ENCODE peak calls at places on chromosome 13, in seven cellular contexts. Q, D, M, H, Y, J and C are unnamed samples.

GRCh38 chr13:24180743-24181384 is 20.3 kb downstream of the SPATA13 start:
- DNase-seq in Q (no peak), D (no peak), M (no peak), H (no peak), Y (no peak), J (no peak), C (no peak)

GRCh38 chr13:65530688-65531087 is 1699.4 kb downstream of the PCDH9 start:
- DNase-seq in Q (no peak), D (no peak), M (no peak), H (no peak), Y (no peak), J (no peak), C (no peak)

GRCh38 chr13:44298314-44298713 is 75.3 kb upstream of the SERP2 start:
- DNase-seq in Q (no peak), D (no peak), M (no peak), H (no peak), Y (no peak), J (no peak), C (no peak)

GRCh38 chr13:44437356-44438233 is 64.0 kb downstream of the SERP2 start:
- DNase-seq in Q (no peak), D (no peak), M (no peak), H (peak; percentile 47), Y (no peak), J (no peak), C (no peak)

GRCh38 chr13:73794755-73795154 is 339.4 kb downstream of the KLF12 start:
- DNase-seq in Q (no peak), D (no peak), M (no peak), H (no peak), Y (no peak), J (no peak), C (no peak)

GRCh38 chr13:34647379-34647778 is 294.7 kb upstream of the NBEA start:
- DNase-seq in Q (no peak), D (no peak), M (no peak), H (no peak), Y (no peak), J (no peak), C (no peak)

GRCh38 chr13:98442391-98443230 is 134.3 kb downstream of the STK24 start:
- DNase-seq in Q (no peak), D (no peak), M (no peak), H (no peak), Y (no peak), J (no peak), C (no peak)

GRCh38 chr13:88464851-88465250 is 793.7 kb downstream of the SLITRK5 start:
- DNase-seq in Q (no peak), D (no peak), M (no peak), H (no peak), Y (no peak), J (no peak), C (no peak)

GRCh38 chr13:42038661-42039456 is 9.6 kb upstream of the DGKH start:
- DNase-seq in Q (no peak), D (no peak), M (no peak), H (peak; percentile 17), Y (no peak), J (no peak), C (no peak)

GRCh38 chr13:101654916-101655315 is 202.4 kb downstream of the ITGBL1 start:
- DNase-seq in Q (no peak), D (no peak), M (no peak), H (no peak), Y (no peak), J (no peak), C (no peak)

GRCh38 chr13:40662866-40663265 is 3.6 kb downstream of the FOXO1 start:
- DNase-seq in Q (no peak), D (no peak), M (no peak), H (peak; percentile 19), Y (no peak), J (no peak), C (no peak)
- H3K4me3 ChIP-seq in Q (peak overlapping the region; percentile 94), D (no peak overlapping the region), M (no peak overlapping the region), H (no peak overlapping the region), Y (no peak overlapping the region), J (peak overlapping the region; percentile 95), C (no peak overlapping the region)

GRCh38 chr13:60164490-60164889 is 762 bp upstream of the DIAPH3 start:
- DNase-seq in Q (no peak), D (no peak), M (peak; percentile 16), H (peak; percentile 19), Y (no peak), J (no peak), C (no peak)

GRCh38 chr13:60163525-60164471 is at the start of gene DIAPH3:
- DNase-seq in Q (peak; percentile 97), D (peak; percentile 93), M (peak; percentile 92), H (peak; percentile 99), Y (peak; percentile 97), J (peak; percentile 97), C (peak; percentile 81)

GRCh38 chr13:60158321-60158801 is 5.4 kb downstream of the DIAPH3 start:
- DNase-seq in Q (no peak), D (no peak), M (peak; percentile 22), H (peak; percentile 81), Y (no peak), J (no peak), C (peak; percentile 93)

GRCh38 chr13:60165391-60166099 is 1.8 kb upstream of the DIAPH3 start:
- DNase-seq in Q (no peak), D (no peak), M (no peak), H (no peak), Y (no peak), J (no peak), C (no peak)

GRCh38 chr13:60162096-60162495 is 1.6 kb downstream of the DIAPH3 start:
- DNase-seq in Q (no peak), D (no peak), M (no peak), H (no peak), Y (no peak), J (no peak), C (no peak)
- H3K4me3 ChIP-seq in Q (no peak overlapping the region), D (peak overlapping the region; percentile 9), M (no peak overlapping the region), H (peak overlapping the region; percentile 98), Y (no peak overlapping the region), J (no peak overlapping the region), C (peak overlapping the region; percentile 90)

DNA sequence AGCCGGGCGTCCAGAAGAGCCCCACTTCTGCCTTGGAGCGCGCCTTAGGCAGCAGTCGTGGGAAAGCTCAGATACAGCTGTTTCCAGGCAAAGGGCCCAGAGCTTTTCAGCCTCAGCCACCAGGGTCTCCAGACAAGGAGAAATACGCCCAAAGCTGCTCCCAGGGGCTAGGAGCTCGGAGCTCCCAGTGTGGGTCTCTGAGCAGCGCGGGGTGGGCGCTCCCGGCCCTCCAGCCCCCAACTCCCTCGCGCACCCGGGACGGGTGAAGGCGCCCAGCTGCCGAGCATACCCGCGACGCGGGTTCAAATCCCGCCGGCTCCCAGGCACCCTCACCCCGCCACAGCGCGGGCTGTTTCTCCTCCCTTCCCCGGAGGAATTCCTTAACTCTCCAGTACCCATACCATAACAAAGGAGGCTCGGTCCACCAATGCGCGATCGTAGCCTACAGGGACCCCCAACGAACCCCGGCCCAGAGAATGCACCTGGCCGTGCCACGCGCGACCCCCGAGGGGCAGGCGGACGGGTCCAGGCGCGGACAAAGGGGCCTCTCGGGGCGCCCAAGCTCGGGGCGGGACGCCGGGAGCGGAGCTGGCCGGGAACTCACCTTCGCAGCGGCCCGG is 507 bp downstream of the COL4A1 start:
- DNase-seq in Q (no peak), D (no peak), M (peak; percentile 83), H (peak; percentile 69), Y (no peak), J (no peak), C (no peak)
- H3K4me3 ChIP-seq in Q (peak overlapping the region; percentile 93), D (peak overlapping the region; percentile 64), M (peak overlapping the region; percentile 86), H (peak overlapping the region; percentile 94), Y (peak overlapping the region; percentile 77), J (peak overlapping the region; percentile 83), C (peak overlapping the region; percentile 87)

GRCh38 chr13:99982021-99982740 is 597 bp downstream of the ZIC2 start:
- DNase-seq in Q (no peak), D (no peak), M (peak; percentile 62), H (peak; percentile 77), Y (no peak), J (no peak), C (no peak)
- H3K4me3 ChIP-seq in Q (peak overlapping the region; percentile 10), D (peak overlapping the region; percentile 94), M (peak overlapping the region; percentile 72), H (peak overlapping the region; percentile 76), Y (peak overlapping the region; percentile 43), J (peak overlapping the region; percentile 68), C (no peak overlapping the region)

GRCh38 chr13:92461831-92462230 is 764.8 kb upstream of the GPC6 start:
- DNase-seq in Q (no peak), D (no peak), M (no peak), H (no peak), Y (no peak), J (no peak), C (no peak)
- H3K4me3 ChIP-seq in Q (no peak overlapping the region), D (no peak overlapping the region), M (no peak overlapping the region), H (no peak overlapping the region), Y (no peak overlapping the region), J (no peak overlapping the region), C (no peak overlapping the region)

GRCh38 chr13:110812111-110812868 is 98.8 kb downstream of the ING1 start:
- DNase-seq in Q (no peak), D (no peak), M (peak; percentile 90), H (no peak), Y (no peak), J (no peak), C (no peak)
- H3K4me3 ChIP-seq in Q (peak overlapping the region; percentile 41), D (peak overlapping the region; percentile 30), M (peak overlapping the region; percentile 39), H (no peak overlapping the region), Y (peak overlapping the region; percentile 18), J (peak overlapping the region; percentile 55), C (peak overlapping the region; percentile 35)

GRCh38 chr13:30802501-30802900 is 67.2 kb downstream of the ALOX5AP start:
- DNase-seq in Q (no peak), D (no peak), M (no peak), H (no peak), Y (no peak), J (no peak), C (no peak)
- H3K4me3 ChIP-seq in Q (no peak overlapping the region), D (no peak overlapping the region), M (no peak overlapping the region), H (no peak overlapping the region), Y (peak overlapping the region; percentile 39), J (peak overlapping the region; percentile 55), C (no peak overlapping the region)

GRCh38 chr13:112067121-112067741 is at the start of gene SOX1:
- DNase-seq in Q (no peak), D (no peak), M (peak; percentile 80), H (peak; percentile 87), Y (no peak), J (no peak), C (no peak)
- H3K4me3 ChIP-seq in Q (peak within 1 kb of the TSS; percentile 41), D (peak within 1 kb of the TSS; percentile 33), M (peak within 1 kb of the TSS; percentile 32), H (peak within 1 kb of the TSS; percentile 56), Y (peak within 1 kb of the TSS; percentile 32), J (peak within 1 kb of the TSS; percentile 61), C (no peak within 1 kb of the TSS)

GRCh38 chr13:113121183-113121927 is 1.2 kb upstream of the F10 start:
- DNase-seq in Q (no peak), D (no peak), M (peak; percentile 42), H (no peak), Y (no peak), J (no peak), C (no peak)

GRCh38 chr13:113123226-113124150 is 889 bp downstream of the F10 start:
- DNase-seq in Q (no peak), D (no peak), M (peak; percentile 84), H (no peak), Y (no peak), J (no peak), C (no peak)

GRCh38 chr13:113121928-113122420 is 625 bp upstream of the F10 start:
- DNase-seq in Q (no peak), D (no peak), M (peak; percentile 61), H (no peak), Y (no peak), J (no peak), C (no peak)

GRCh38 chr13:113124211-113125025 is 1.8 kb downstream of the F10 start:
- DNase-seq in Q (no peak), D (no peak), M (peak; percentile 37), H (no peak), Y (no peak), J (no peak), C (no peak)

GRCh38 chr13:113122571-113123225 is at the start of gene F10:
- DNase-seq in Q (peak; percentile 62), D (no peak), M (peak; percentile 94), H (peak; percentile 72), Y (peak; percentile 73), J (peak; percentile 70), C (peak; percentile 17)
- H3K4me3 ChIP-seq in Q (peak within 1 kb of the TSS; percentile 26), D (no peak within 1 kb of the TSS), M (no peak within 1 kb of the TSS), H (peak within 1 kb of the TSS; percentile 9), Y (peak within 1 kb of the TSS; percentile 32), J (peak within 1 kb of the TSS; percentile 56), C (peak within 1 kb of the TSS; percentile 24)